ENCODE peak calls at places on chromosomes 4 and X, in six cellular contexts. N, B, H, J, C and L are unnamed samples.

GRCh38 chrX:153640736-153641574 is 6.0 kb upstream of the DUSP9 start:
- DNase-seq in N (no peak), B (no peak), H (peak), J (no peak), C (no peak), L (no peak)

GRCh38 chr4:83112239-83112638 is 2.3 kb downstream of the PLAC8 start:
- DNase-seq in N (no peak), B (no peak), H (no peak), J (no peak), C (no peak), L (no peak)

GRCh38 chrX:1385251-1385794 is 6.6 kb downstream of the SLC25A6 start:
- DNase-seq in N (no peak), B (no peak), H (peak), J (no peak), C (no peak), L (no peak)

GRCh38 chrX:53458082-53458481 is 23.9 kb upstream of the HSD17B10 start:
- DNase-seq in N (no peak), B (no peak), H (no peak), J (peak), C (no peak), L (peak)

GRCh38 chr4:81213671-81214070 is 1.4 kb downstream of the PRKG2 start:
- DNase-seq in N (no peak), B (no peak), H (no peak), J (no peak), C (no peak), L (no peak)

GRCh38 chr4:99816611-99817309 is at the start of gene DAPP1:
- DNase-seq in N (peak), B (no peak), H (no peak), J (peak), C (peak), L (peak)

GRCh38 chrX:70089575-70090297 is 27.5 kb downstream of the OTUD6A start:
- DNase-seq in N (no peak), B (no peak), H (no peak), J (peak), C (no peak), L (peak)

GRCh38 chr4:143375326-143376073 is 38.8 kb downstream of the GAB1 start:
- DNase-seq in N (no peak), B (no peak), H (peak), J (peak), C (no peak), L (peak)

GRCh38 chrX:67544871-67545771 is 1.3 kb downstream of the AR start:
- DNase-seq in N (no peak), B (no peak), H (peak), J (peak), C (no peak), L (no peak)

GRCh38 chr4:106746451-106746850 is 289.7 kb downstream of the DKK2 start:
- DNase-seq in N (no peak), B (no peak), H (no peak), J (peak), C (no peak), L (no peak)

GRCh38 chrX:86061407-86061806 is 14.0 kb upstream of the CHM start:
- DNase-seq in N (no peak), B (no peak), H (no peak), J (no peak), C (no peak), L (no peak)

GRCh38 chr4:183350317-183351071 is 28.3 kb upstream of the CLDN24 start:
- DNase-seq in N (no peak), B (no peak), H (no peak), J (no peak), C (no peak), L (no peak)

GRCh38 chrX:47900833-47901232 is 64.1 kb downstream of the ZNF81 start:
- DNase-seq in N (no peak), B (no peak), H (no peak), J (no peak), C (no peak), L (no peak)